ENCODE peak calls at places on chromosomes 12 and 14, in four cellular contexts. W, H, O and S are unnamed samples. For H3K4me1, the result is how much of the 10 kb centered on the place peaks cover.

GRCh38 chr12:85711735-85712390 is 124.3 kb downstream of the RASSF9 start:
- DNase-seq in O (no peak), W (peak), H (no peak), S (no peak)

GRCh38 chr14:70108419-70108818 is 80.3 kb downstream of the SLC8A3 start:
- DNase-seq in W (no peak), H (no peak), O (no peak), S (no peak)

GRCh38 chr14:67541448-67542387 is 8.6 kb downstream of the PLEKHH1 start:
- DNase-seq in H (no peak), W (no peak), O (no peak), S (no peak)

GRCh38 chr14:103109789-103110415 is 13.4 kb upstream of the TNFAIP2 start:
- DNase-seq in H (no peak), O (peak), W (no peak), S (no peak)

GRCh38 chr12:109440851-109441490 is 36.1 kb downstream of the KCTD10 start:
- DNase-seq in H (no peak), W (no peak), O (no peak), S (no peak)

GRCh38 chr12:3216726-3217682 is 139.8 kb downstream of the TSPAN9 start:
- DNase-seq in O (no peak), H (no peak), W (no peak), S (peak)

GRCh38 chr14:104387000-104387384 is 192.6 kb upstream of the C14orf180 start:
- DNase-seq in H (no peak), O (no peak), W (no peak), S (no peak)

GRCh38 chr14:72420749-72421452 is 473.0 kb downstream of the DPF3 start:
- DNase-seq in H (peak), W (peak), O (peak), S (peak)

GRCh38 chr14:99863059-99863458 is 69.8 kb downstream of the EML1 start:
- DNase-seq in O (no peak), H (no peak), W (no peak), S (no peak)

GRCh38 chr14:87656315-87656714 is 336.7 kb downstream of the GALC start:
- DNase-seq in H (no peak), W (no peak), O (no peak), S (no peak)

GRCh38 chr14:100838493-100839440 is 12.8 kb downstream of the MEG3 start:
- DNase-seq in O (no peak), H (no peak), W (no peak), S (no peak)

GRCh38 chr12:111636209-111636928 is 37.3 kb upstream of the ATXN2 start:
- DNase-seq in H (no peak), W (peak), O (no peak), S (no peak)

GRCh38 chr12:81297606-81298005 is 219.7 kb downstream of the ACSS3 start:
- DNase-seq in W (no peak), O (no peak), H (no peak), S (no peak)

GRCh38 chr12:89179245-89179644 is 173.1 kb downstream of the DUSP6 start:
- DNase-seq in O (no peak), W (no peak), H (no peak), S (peak)

GRCh38 chr14:29217813-29218450 is 451.3 kb downstream of the FOXG1 start:
- DNase-seq in O (no peak), W (no peak), H (no peak), S (no peak)

GRCh38 chr14:25032092-25032784 is 17.7 kb downstream of the STXBP6 start:
- DNase-seq in H (no peak), O (peak), W (no peak), S (no peak)

GRCh38 chr12:27931390-27931789 is 41.1 kb downstream of the PTHLH start:
- DNase-seq in W (no peak), O (no peak), H (no peak), S (no peak)

GRCh38 chr12:24661657-24662096 is 287.2 kb downstream of the BCAT1 start:
- DNase-seq in O (no peak), H (no peak), W (peak), S (no peak)

GRCh38 chr12:229441-230191 is 15.7 kb upstream of the SLC6A12 start:
- DNase-seq in O (no peak), H (no peak), W (no peak), S (no peak)

GRCh38 chr12:43338848-43339526 is 213.0 kb downstream of the ADAMTS20 start:
- DNase-seq in H (no peak), W (no peak), O (peak), S (peak)

GRCh38 chr12:13345722-13346121 is 149.2 kb downstream of the EMP1 start:
- DNase-seq in W (no peak), H (no peak), O (no peak), S (no peak)

GRCh38 chr12:50050119-50050385 is 7.3 kb upstream of the ASIC1 start:
- DNase-seq in O (no peak), H (no peak), W (no peak), S (no peak)

GRCh38 chr12:95192271-95192670 is 25.0 kb downstream of the FGD6 start:
- DNase-seq in W (no peak), O (no peak), H (no peak), S (no peak)

GRCh38 chr14:21735639-21736307 is 62.2 kb upstream of the OR4E1 start:
- DNase-seq in H (no peak), W (no peak), O (no peak), S (no peak)

GRCh38 chr14:92963301-92964123 is 40.6 kb downstream of the CHGA start:
- DNase-seq in W (no peak), H (no peak), O (no peak), S (no peak)

GRCh38 chr14:105537580-105538474 is 11.4 kb downstream of the TMEM121 start:
- DNase-seq in W (no peak), H (peak), O (no peak), S (no peak)

GRCh38 chr14:70873627-70874026 is 33.6 kb upstream of the PCNX1 start:
- DNase-seq in O (no peak), H (no peak), W (no peak), S (no peak)

GRCh38 chr12:74293689-74294131 is 243.9 kb upstream of the ATXN7L3B start:
- DNase-seq in W (no peak), O (no peak), H (no peak), S (no peak)

GRCh38 chr12:113439606-113440030 is 17.4 kb downstream of the SDSL start:
- DNase-seq in W (no peak), O (peak), H (no peak), S (peak)

GRCh38 chr14:88933203-88933602 is 108.8 kb downstream of the TTC8 start:
- DNase-seq in O (no peak), W (no peak), H (no peak), S (no peak)

GRCh38 chr14:24806061-24806678 is 172.2 kb upstream of the GZMB start:
- DNase-seq in O (peak), W (peak), H (peak), S (no peak)

GRCh38 chr12:124082012-124082411 is 109.0 kb downstream of the ZNF664 start:
- DNase-seq in O (no peak), H (no peak), W (no peak), S (no peak)
- H3K27ac ChIP-seq in O (no peak), H (no peak), W (no peak), S (no peak)

DNA sequence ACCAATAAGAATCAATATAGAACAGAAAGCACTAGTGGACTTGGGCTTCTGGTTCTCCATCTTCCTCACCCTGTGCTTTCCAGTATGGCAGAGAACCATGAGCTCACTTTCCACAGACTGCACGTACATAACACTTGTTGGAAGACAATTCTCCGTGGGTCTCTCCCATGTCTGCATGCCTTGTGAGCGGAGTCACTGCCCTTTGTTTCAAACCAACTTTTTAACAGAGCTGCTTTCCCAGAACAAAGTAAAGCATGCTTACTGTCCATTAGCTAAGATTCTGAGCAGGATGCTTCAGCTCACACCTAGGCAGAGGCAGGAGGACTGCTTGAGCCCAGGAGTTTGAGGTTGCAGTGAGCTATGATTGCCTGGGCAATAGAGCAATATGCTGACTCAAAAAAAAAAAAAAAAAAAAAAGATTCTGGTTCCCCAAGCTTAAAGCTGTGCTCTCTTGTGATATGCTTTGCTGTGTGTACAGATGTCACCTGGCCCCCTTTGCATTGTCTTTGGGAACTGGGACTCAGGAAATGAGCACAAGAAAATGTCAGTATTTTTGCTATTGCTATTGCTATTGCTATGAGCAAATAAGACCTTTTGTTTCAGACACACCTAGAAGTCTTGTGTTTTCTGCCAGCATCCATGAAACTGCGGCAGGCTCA is 54.6 kb upstream of the PTGR2 start:
- DNase-seq in H (no peak), W (no peak), O (no peak), S (no peak)
- H3K4me1 ChIP-seq in H (under half), W (under half), O (under half), S (under half)

GRCh38 chr14:75067212-75067611 is 2.2 kb upstream of the ZC2HC1C start:
- DNase-seq in W (no peak), O (no peak), H (no peak), S (no peak)
- H3K27ac ChIP-seq in W (no peak), O (peak), H (no peak), S (no peak)

GRCh38 chr14:64387738-64388532 is at the start of gene MTHFD1:
- DNase-seq in W (peak), O (peak), H (peak), S (peak)
- H3K4me1 ChIP-seq in W (under half), O (under half), H (under half), S (under half)

GRCh38 chr12:119877639-119877948 is 474 bp upstream of the CIT start:
- DNase-seq in H (no peak), O (no peak), W (no peak), S (no peak)
- H3K27ac ChIP-seq in H (no peak), O (peak), W (no peak), S (no peak)

GRCh38 chr14:54981698-54982097 is 45.2 kb downstream of the WDHD1 start:
- DNase-seq in W (no peak), H (no peak), O (peak), S (no peak)
- H3K4me1 ChIP-seq in W (under half), H (under half), O (under half), S (under half)

GRCh38 chr12:124765571-124766489 is 97.8 kb downstream of the SCARB1 start:
- DNase-seq in O (no peak), W (no peak), H (no peak), S (no peak)

GRCh38 chr12:124762791-124763593 is 100.7 kb downstream of the SCARB1 start:
- DNase-seq in H (no peak), W (peak), O (no peak), S (peak)

GRCh38 chr12:124764870-124765570 is 98.6 kb downstream of the SCARB1 start:
- DNase-seq in H (no peak), O (no peak), W (peak), S (peak)

GRCh38 chr12:124763594-124763979 is 100.1 kb downstream of the SCARB1 start:
- DNase-seq in H (no peak), O (no peak), W (no peak), S (no peak)

GRCh38 chr12:124764451-124764850 is 99.2 kb downstream of the SCARB1 start:
- DNase-seq in O (peak), H (no peak), W (peak), S (peak)
- H3K27ac ChIP-seq in O (no peak), H (no peak), W (no peak), S (no peak)

GRCh38 chr12:52494518-52494917 is 1.5 kb upstream of the KRT6A start:
- DNase-seq in O (no peak), H (no peak), W (no peak), S (peak)

GRCh38 chr12:52495385-52495784 is 2.3 kb upstream of the KRT6A start:
- DNase-seq in W (no peak), H (no peak), O (peak), S (peak)

GRCh38 chr12:52496590-52497071 is 3.6 kb upstream of the KRT6A start:
- DNase-seq in H (no peak), O (peak), W (no peak), S (peak)

GRCh38 chr12:52497975-52498374 is 4.9 kb upstream of the KRT6A start:
- DNase-seq in H (no peak), O (no peak), W (no peak), S (no peak)

GRCh38 chr12:52496054-52496453 is 3.0 kb upstream of the KRT6A start:
- DNase-seq in H (no peak), O (no peak), W (no peak), S (no peak)
- H3K4me1 ChIP-seq in H (under half), O (under half), W (under half), S (under half)

DNA sequence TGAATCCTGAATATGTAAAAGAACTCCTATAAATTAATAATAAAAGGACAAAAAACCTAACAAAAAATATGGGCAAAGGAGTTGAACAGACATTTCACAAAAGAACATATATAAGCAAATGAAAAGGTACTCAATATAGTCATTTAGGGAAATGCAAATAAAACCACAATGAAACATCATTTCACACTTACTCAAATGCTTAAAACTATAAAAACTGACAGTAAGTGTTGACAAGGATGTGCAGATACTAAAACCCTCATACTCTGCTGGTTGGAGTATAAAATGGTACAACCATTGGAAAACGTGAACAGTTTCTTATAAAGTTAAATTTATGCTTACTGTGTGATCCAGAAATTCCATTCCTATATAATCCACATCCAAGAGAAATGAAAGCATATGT is 247.1 kb downstream of the GXYLT1 start:
- DNase-seq in W (no peak), O (no peak), H (no peak), S (no peak)
- H3K27ac ChIP-seq in W (no peak), O (no peak), H (no peak), S (no peak)